ENCODE peak calls at places on chromosome X, in seven cellular contexts. P, K, W, X, D, F and N are unnamed samples.

GRCh38 chrX:776529-777230 is 146.1 kb downstream of the SHOX start:
- DNase-seq in F (peak; percentile 68), P (no peak), K (no peak), X (no peak), D (no peak), W (no peak), N (no peak)

GRCh38 chrX:24080670-24081069 is 25.9 kb downstream of the EIF2S3 start:
- DNase-seq in K (no peak), W (no peak), F (no peak), D (no peak), P (no peak), X (no peak), N (no peak)

GRCh38 chrX:14027511-14028019 is 2.1 kb downstream of the GEMIN8 start:
- DNase-seq in P (no peak), W (no peak), D (peak; percentile 22), X (no peak), F (peak; percentile 6), K (peak; percentile 86), N (no peak)

GRCh38 chrX:10619311-10620015 is 922 bp downstream of the MID1 start:
- DNase-seq in P (no peak), W (no peak), D (no peak), K (no peak), X (no peak), F (peak; percentile 48), N (no peak)

GRCh38 chrX:150762258-150762867 is 69.2 kb downstream of the MTMR1 start:
- DNase-seq in X (no peak), W (no peak), P (no peak), K (no peak), D (no peak), F (no peak), N (no peak)

GRCh38 chrX:105635794-105636193 is 186.5 kb upstream of the NRK start:
- DNase-seq in K (no peak), W (no peak), D (no peak), F (no peak), X (peak; percentile 11), P (no peak), N (no peak)

GRCh38 chrX:311156-312129 is 7.2 kb downstream of the GTPBP6 start:
- DNase-seq in F (no peak), X (no peak), W (no peak), K (no peak), D (no peak), P (no peak), N (no peak)

GRCh38 chrX:153672531-153673397 is 849 bp downstream of the PNCK start:
- DNase-seq in D (no peak), W (no peak), F (no peak), K (no peak), P (no peak), X (no peak), N (no peak)

GRCh38 chrX:152637649-152638442 is at the start of gene GABRQ:
- DNase-seq in K (no peak), W (peak; percentile 69), D (no peak), P (peak; percentile 94), X (peak; percentile 93), F (peak; percentile 10), N (peak; percentile 73)

GRCh38 chrX:784829-785228 is 154.2 kb downstream of the SHOX start:
- DNase-seq in K (no peak), P (no peak), X (no peak), W (no peak), F (no peak), D (no peak), N (no peak)

GRCh38 chrX:5876984-5877655 is 351.5 kb downstream of the NLGN4X start:
- DNase-seq in P (peak; percentile 40), K (no peak), D (peak; percentile 6), X (peak; percentile 47), F (peak; percentile 48), W (no peak), N (peak; percentile 2)

GRCh38 chrX:13340182-13340791 is 20.4 kb upstream of the ATXN3L start:
- DNase-seq in W (no peak), D (no peak), F (peak; percentile 68), X (no peak), P (no peak), K (peak; percentile 2), N (no peak)

GRCh38 chrX:15549189-15550012 is 48.8 kb downstream of the BMX start:
- DNase-seq in X (no peak), K (no peak), D (no peak), W (no peak), P (no peak), F (peak; percentile 72), N (no peak)

GRCh38 chrX:83771664-83772063 is 89.3 kb upstream of the CYLC1 start:
- DNase-seq in K (no peak), W (no peak), X (peak; percentile 54), P (peak; percentile 33), F (no peak), D (no peak), N (no peak)

GRCh38 chrX:18146954-18147353 is 73.7 kb downstream of the BEND2 start:
- DNase-seq in W (no peak), P (peak; percentile 29), K (peak; percentile 13), X (peak; percentile 59), D (no peak), F (peak; percentile 59), N (peak; percentile 23)

GRCh38 chrX:120794525-120794975 is 81.1 kb downstream of the CT47B1 start:
- DNase-seq in K (no peak), X (no peak), P (no peak), W (no peak), D (no peak), F (peak; percentile 73), N (no peak)

GRCh38 chrX:37361596-37361995 is 12.4 kb downstream of the PRRG1 start:
- DNase-seq in K (peak; percentile 14), F (no peak), D (peak; percentile 11), W (no peak), X (no peak), P (no peak), N (no peak)

GRCh38 chrX:50812995-50813842 is 775 bp downstream of the SHROOM4 start:
- DNase-seq in K (peak; percentile 46), X (peak; percentile 63), D (peak; percentile 67), W (no peak), P (peak; percentile 36), F (peak; percentile 29), N (peak; percentile 15)

GRCh38 chrX:153520286-153520917 is 3.0 kb downstream of the ATP2B3 start:
- DNase-seq in K (no peak), D (no peak), P (no peak), X (no peak), F (peak; percentile 63), W (no peak), N (no peak)

GRCh38 chrX:43557792-43558191 is 98.3 kb upstream of the MAOA start:
- DNase-seq in X (peak; percentile 50), D (peak; percentile 54), W (no peak), F (peak; percentile 77), K (peak; percentile 49), P (peak; percentile 45), N (peak; percentile 15)

DNA sequence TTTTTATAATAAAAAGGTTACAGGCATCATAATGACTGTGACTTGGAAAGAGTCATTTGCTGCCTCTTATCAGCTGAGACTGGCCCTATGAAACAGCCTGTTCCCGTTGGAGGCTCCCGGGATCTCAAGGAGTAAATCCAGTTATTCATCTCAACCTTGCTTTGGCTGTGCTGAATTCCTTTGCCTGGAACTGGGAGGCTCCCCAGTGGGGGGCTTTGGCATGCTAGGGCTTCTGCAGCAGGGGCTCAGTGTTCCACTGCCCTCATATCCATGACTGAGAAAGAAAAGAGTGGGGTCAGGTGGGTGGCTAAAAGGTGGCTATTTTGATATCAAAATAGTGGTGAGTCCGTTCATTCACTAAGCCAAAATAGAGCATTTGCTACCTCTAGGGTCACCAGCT is 71.2 kb downstream of the TRPC5 start:
- DNase-seq in K (no peak), F (no peak), D (no peak), W (no peak), P (peak; percentile 30), X (peak; percentile 11), N (no peak)
- H4K8ac ChIP-seq in K (no peak overlapping the region), F (no peak overlapping the region), D (no peak overlapping the region), W (no peak overlapping the region), P (no peak overlapping the region), X (no peak overlapping the region), N (no peak overlapping the region)

GRCh38 chrX:140916891-140917290 is 85.5 kb upstream of the SPANXB1 start:
- DNase-seq in D (no peak), P (no peak), X (no peak), W (no peak), F (no peak), K (no peak), N (no peak)
- H4K8ac ChIP-seq in D (no peak overlapping the region), P (no peak overlapping the region), X (no peak overlapping the region), W (no peak overlapping the region), F (no peak overlapping the region), K (no peak overlapping the region), N (no peak overlapping the region)

DNA sequence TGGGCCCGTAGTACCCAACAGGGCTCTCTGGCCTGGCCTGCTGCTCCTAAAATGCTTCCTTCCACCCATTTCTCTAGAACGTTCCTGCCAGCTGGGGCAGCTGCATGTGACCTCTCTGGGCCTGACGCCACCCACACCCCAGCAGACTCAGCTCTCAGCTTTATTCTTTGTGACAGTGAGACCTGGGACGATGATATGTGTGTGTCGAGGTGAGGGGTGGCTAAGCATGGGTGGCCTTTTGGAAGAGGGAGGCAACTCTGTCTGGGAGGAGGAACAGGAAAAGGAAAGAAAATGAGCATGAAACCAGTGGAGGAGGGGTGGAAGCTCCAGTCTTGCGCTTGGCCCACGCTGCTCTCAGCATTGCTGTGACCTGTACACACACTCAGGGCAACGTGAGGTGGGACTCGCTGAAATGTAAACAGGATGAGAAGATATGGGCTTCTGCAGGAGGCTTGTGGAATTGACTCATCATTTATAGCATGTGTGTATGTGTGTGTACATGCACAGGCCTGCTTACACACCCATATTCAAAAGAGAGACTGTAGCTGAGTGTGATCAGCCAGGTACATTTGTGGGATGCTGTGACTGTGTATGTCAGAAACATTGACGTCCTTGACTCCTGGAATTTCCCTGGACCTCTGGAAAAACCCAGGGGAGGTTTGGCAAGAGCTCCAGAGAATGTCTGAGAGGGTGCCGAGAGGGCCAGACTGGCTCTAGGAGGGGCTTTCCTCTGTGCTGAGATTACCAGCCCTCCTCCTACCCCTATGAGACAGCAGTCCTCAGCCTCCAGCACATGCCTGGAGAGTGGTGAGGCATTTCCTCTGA is 137.9 kb downstream of the PJA1 start:
- DNase-seq in X (no peak), W (no peak), D (peak; percentile 92), F (peak; percentile 88), P (no peak), K (peak; percentile 93), N (no peak)
- H4K8ac ChIP-seq in X (no peak overlapping the region), W (no peak overlapping the region), D (peak overlapping the region; percentile 69), F (no peak overlapping the region), P (no peak overlapping the region), K (peak overlapping the region; percentile 76), N (no peak overlapping the region)

GRCh38 chrX:39922497-39922896 is 175.3 kb downstream of the BCOR start:
- DNase-seq in F (no peak), P (no peak), K (no peak), X (no peak), D (no peak), W (no peak), N (no peak)

GRCh38 chrX:39927380-39927779 is 170.4 kb downstream of the BCOR start:
- DNase-seq in D (no peak), W (no peak), X (no peak), F (no peak), K (no peak), P (no peak), N (no peak)

GRCh38 chrX:39922926-39923325 is 174.8 kb downstream of the BCOR start:
- DNase-seq in K (no peak), D (no peak), W (no peak), P (no peak), X (no peak), F (no peak), N (no peak)

DNA sequence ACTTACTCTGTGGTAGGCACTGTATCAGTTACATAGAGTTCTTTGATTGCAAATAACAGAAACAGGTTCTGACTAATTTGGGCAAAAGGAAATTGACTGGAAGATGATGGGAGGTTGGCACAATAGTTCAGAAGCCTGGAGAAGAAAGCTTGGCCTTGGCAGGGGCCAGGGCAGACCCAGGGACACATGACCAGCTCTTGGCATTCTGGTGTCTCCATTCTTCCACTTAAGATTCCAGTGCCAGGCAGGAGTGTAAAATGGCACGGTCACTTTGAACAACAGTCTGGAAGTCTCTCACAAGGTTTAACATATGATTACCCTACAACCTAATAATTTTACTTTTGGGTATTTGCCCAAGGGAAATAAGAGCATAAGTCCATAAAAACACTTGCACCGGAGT is 175.9 kb downstream of the BCOR start:
- DNase-seq in X (no peak), K (no peak), F (no peak), P (no peak), W (no peak), D (no peak), N (no peak)
- H4K8ac ChIP-seq in X (no peak overlapping the region), K (no peak overlapping the region), F (no peak overlapping the region), P (no peak overlapping the region), W (no peak overlapping the region), D (no peak overlapping the region), N (no peak overlapping the region)